ENCODE peak calls at places on chromosomes 2 and 18, in four cellular contexts. One of them, this sample, is unnamed.

GRCh38 chr2:8511868-8512612 is 169.8 kb upstream of the ID2 start:
- DNase-seq in HCT116: no peak
- DNase-seq in neuronal stem cell: no peak
- DNase-seq in IMR-90: peak; percentile 64
- DNase-seq in this sample: no peak

GRCh38 chr2:43184339-43184895 is 42.0 kb downstream of the ZFP36L2 start:
- DNase-seq in HCT116: peak; percentile 93
- DNase-seq in neuronal stem cell: no peak
- DNase-seq in IMR-90: peak; percentile 78
- DNase-seq in this sample: no peak

GRCh38 chr2:239548491-239548890 is 147.7 kb upstream of the HDAC4 start:
- DNase-seq in HCT116: no peak
- DNase-seq in neuronal stem cell: no peak
- DNase-seq in IMR-90: no peak
- DNase-seq in this sample: no peak

GRCh38 chr18:25047983-25048382 is 304.0 kb downstream of the ZNF521 start:
- DNase-seq in HCT116: no peak
- DNase-seq in neuronal stem cell: no peak
- DNase-seq in IMR-90: no peak
- DNase-seq in this sample: no peak

GRCh38 chr2:241615522-241616052 is 21.4 kb downstream of the THAP4 start:
- DNase-seq in HCT116: no peak
- DNase-seq in neuronal stem cell: no peak
- DNase-seq in IMR-90: no peak
- DNase-seq in this sample: no peak

GRCh38 chr2:44389895-44390294 is 28.1 kb downstream of the CAMKMT start:
- DNase-seq in HCT116: no peak
- DNase-seq in neuronal stem cell: no peak
- DNase-seq in IMR-90: no peak
- DNase-seq in this sample: no peak

GRCh38 chr2:80365762-80366161 is 61.2 kb upstream of the LRRTM1 start:
- DNase-seq in HCT116: no peak
- DNase-seq in neuronal stem cell: peak; percentile 18
- DNase-seq in IMR-90: no peak
- DNase-seq in this sample: peak; percentile 73

GRCh38 chr2:25714740-25715139 is 41.4 kb upstream of the DTNB start:
- DNase-seq in HCT116: no peak
- DNase-seq in neuronal stem cell: no peak
- DNase-seq in IMR-90: peak; percentile 16
- DNase-seq in this sample: no peak

GRCh38 chr18:33656889-33657288 is 78.9 kb downstream of the ASXL3 start:
- DNase-seq in HCT116: no peak
- DNase-seq in neuronal stem cell: no peak
- DNase-seq in IMR-90: no peak
- DNase-seq in this sample: no peak

GRCh38 chr2:83516503-83516902 is 942.6 kb downstream of the SUCLG1 start:
- DNase-seq in HCT116: no peak
- DNase-seq in neuronal stem cell: no peak
- DNase-seq in IMR-90: no peak
- DNase-seq in this sample: no peak

GRCh38 chr2:108199726-108200125 is 40.0 kb upstream of the SULT1C3 start:
- DNase-seq in HCT116: no peak
- DNase-seq in neuronal stem cell: no peak
- DNase-seq in IMR-90: peak; percentile 28
- DNase-seq in this sample: no peak

GRCh38 chr2:120245520-120245835 is 7.2 kb upstream of the RALB start:
- DNase-seq in HCT116: no peak
- DNase-seq in neuronal stem cell: no peak
- DNase-seq in IMR-90: no peak
- DNase-seq in this sample: no peak

GRCh38 chr18:40673150-40673549 is 1281.9 kb upstream of the PIK3C3 start:
- DNase-seq in HCT116: no peak
- DNase-seq in neuronal stem cell: no peak
- DNase-seq in IMR-90: no peak
- DNase-seq in this sample: no peak

GRCh38 chr2:138180691-138181386 is 216.6 kb downstream of the HNMT start:
- DNase-seq in HCT116: no peak
- DNase-seq in neuronal stem cell: no peak
- DNase-seq in IMR-90: no peak
- DNase-seq in this sample: peak; percentile 29

GRCh38 chr2:278312-278932 is 9.5 kb downstream of the ALKAL2 start:
- DNase-seq in HCT116: no peak
- DNase-seq in neuronal stem cell: no peak
- DNase-seq in IMR-90: no peak
- DNase-seq in this sample: no peak

GRCh38 chr18:8726281-8726680 is 20.9 kb downstream of the MTCL1 start:
- DNase-seq in HCT116: no peak
- DNase-seq in neuronal stem cell: no peak
- DNase-seq in IMR-90: no peak
- DNase-seq in this sample: no peak

GRCh38 chr2:202680512-202680911 is 45.7 kb downstream of the FAM117B start:
- DNase-seq in HCT116: no peak
- DNase-seq in neuronal stem cell: no peak
- DNase-seq in IMR-90: no peak
- DNase-seq in this sample: no peak

GRCh38 chr2:191739194-191739593 is 61.3 kb downstream of the NABP1 start:
- DNase-seq in HCT116: no peak
- DNase-seq in neuronal stem cell: no peak
- DNase-seq in IMR-90: no peak
- DNase-seq in this sample: no peak

GRCh38 chr2:182548031-182548950 is 121.5 kb upstream of the PDE1A start:
- DNase-seq in HCT116: no peak
- DNase-seq in neuronal stem cell: no peak
- DNase-seq in IMR-90: peak; percentile 23
- DNase-seq in this sample: no peak

GRCh38 chr2:71226391-71226964 is 425 bp downstream of the PAIP2B start:
- DNase-seq in HCT116: no peak
- DNase-seq in neuronal stem cell: peak; percentile 48
- DNase-seq in IMR-90: no peak
- DNase-seq in this sample: peak; percentile 80

GRCh38 chr2:25251032-25251460 is 82.7 kb upstream of the POMC start:
- DNase-seq in HCT116: no peak
- DNase-seq in neuronal stem cell: peak; percentile 49
- DNase-seq in IMR-90: no peak
- DNase-seq in this sample: peak; percentile 65

GRCh38 chr18:63336366-63337099 is 17.0 kb upstream of the BCL2 start:
- DNase-seq in HCT116: peak; percentile 57
- DNase-seq in neuronal stem cell: no peak
- DNase-seq in IMR-90: peak; percentile 96
- DNase-seq in this sample: no peak

GRCh38 chr18:12307251-12307736 is 747 bp upstream of the TUBB6 start:
- DNase-seq in HCT116: no peak
- DNase-seq in neuronal stem cell: peak; percentile 53
- DNase-seq in IMR-90: peak; percentile 76
- DNase-seq in this sample: peak; percentile 77

GRCh38 chr18:31041346-31042067 is 1.0 kb downstream of the DSC3 start:
- DNase-seq in HCT116: no peak
- DNase-seq in neuronal stem cell: peak; percentile 27
- DNase-seq in IMR-90: no peak
- DNase-seq in this sample: peak; percentile 64

GRCh38 chr2:80651435-80651834 is 346.9 kb upstream of the LRRTM1 start:
- DNase-seq in HCT116: no peak
- DNase-seq in neuronal stem cell: no peak
- DNase-seq in IMR-90: no peak
- DNase-seq in this sample: no peak

GRCh38 chr18:51751901-51752300 is 554.4 kb upstream of the MEX3C start:
- DNase-seq in HCT116: no peak
- DNase-seq in neuronal stem cell: no peak
- DNase-seq in IMR-90: no peak
- DNase-seq in this sample: no peak

GRCh38 chr2:8238521-8239230 is 443.2 kb upstream of the ID2 start:
- DNase-seq in HCT116: no peak
- DNase-seq in neuronal stem cell: no peak
- DNase-seq in IMR-90: no peak
- DNase-seq in this sample: no peak

GRCh38 chr2:240060977-240061591 is 7.8 kb upstream of the OR6B3 start:
- DNase-seq in HCT116: peak; percentile 54
- DNase-seq in neuronal stem cell: peak; percentile 31
- DNase-seq in IMR-90: peak; percentile 57
- DNase-seq in this sample: peak; percentile 65

GRCh38 chr2:179677148-179677688 is 184.2 kb downstream of the ZNF385B start:
- DNase-seq in HCT116: no peak
- DNase-seq in neuronal stem cell: no peak
- DNase-seq in IMR-90: peak; percentile 35
- DNase-seq in this sample: no peak

GRCh38 chr2:58033530-58033929 is 13.1 kb upstream of the VRK2 start:
- DNase-seq in HCT116: no peak
- DNase-seq in neuronal stem cell: no peak
- DNase-seq in IMR-90: no peak
- DNase-seq in this sample: no peak

GRCh38 chr2:127448526-127448925 is 30.3 kb downstream of the PROC start:
- DNase-seq in HCT116: no peak
- DNase-seq in neuronal stem cell: no peak
- DNase-seq in IMR-90: peak; percentile 69
- DNase-seq in this sample: no peak

GRCh38 chr2:192437653-192438052 is 242.9 kb upstream of the TMEFF2 start:
- DNase-seq in HCT116: no peak
- DNase-seq in neuronal stem cell: no peak
- DNase-seq in IMR-90: no peak
- DNase-seq in this sample: no peak

GRCh38 chr18:4870177-4870773 is 326.8 kb downstream of the AKAIN1 start:
- DNase-seq in HCT116: no peak
- DNase-seq in neuronal stem cell: no peak
- DNase-seq in IMR-90: no peak
- DNase-seq in this sample: no peak

GRCh38 chr2:190079160-190079559 is 16.6 kb upstream of the MSTN start:
- DNase-seq in HCT116: no peak
- DNase-seq in neuronal stem cell: no peak
- DNase-seq in IMR-90: no peak
- DNase-seq in this sample: no peak

GRCh38 chr2:25340340-25340886 is 1.3 kb downstream of the DNMT3A start:
- DNase-seq in HCT116: no peak
- DNase-seq in neuronal stem cell: no peak
- DNase-seq in IMR-90: no peak
- DNase-seq in this sample: peak; percentile 31

GRCh38 chr2:160007111-160007510 is 55.3 kb downstream of the PLA2R1 start:
- DNase-seq in HCT116: no peak
- DNase-seq in neuronal stem cell: no peak
- DNase-seq in IMR-90: no peak
- DNase-seq in this sample: no peak

GRCh38 chr18:44592639-44593038 is 88.0 kb upstream of the SETBP1 start:
- DNase-seq in HCT116: no peak
- DNase-seq in neuronal stem cell: no peak
- DNase-seq in IMR-90: peak; percentile 70
- DNase-seq in this sample: no peak

GRCh38 chr18:24915547-24915946 is 436.4 kb downstream of the ZNF521 start:
- DNase-seq in HCT116: no peak
- DNase-seq in neuronal stem cell: no peak
- DNase-seq in IMR-90: peak; percentile 75
- DNase-seq in this sample: no peak

GRCh38 chr2:68428746-68429145 is 38.3 kb downstream of the FBXO48 start:
- DNase-seq in HCT116: no peak
- DNase-seq in neuronal stem cell: no peak
- DNase-seq in IMR-90: no peak
- DNase-seq in this sample: no peak
- H3K27ac ChIP-seq in HCT116: no peak overlapping the region
- H3K27ac ChIP-seq in neuronal stem cell: no peak overlapping the region
- H3K27ac ChIP-seq in IMR-90: no peak overlapping the region
- H3K27ac ChIP-seq in this sample: no peak overlapping the region

GRCh38 chr18:59067873-59068272 is 71.8 kb upstream of the SEC11C start:
- DNase-seq in HCT116: no peak
- DNase-seq in neuronal stem cell: no peak
- DNase-seq in IMR-90: peak; percentile 18
- DNase-seq in this sample: peak; percentile 30
- H3K9ac ChIP-seq in HCT116: no peak overlapping the region
- H3K9ac ChIP-seq in neuronal stem cell: no peak overlapping the region
- H3K9ac ChIP-seq in IMR-90: no peak overlapping the region
- H3K9ac ChIP-seq in this sample: no peak overlapping the region

GRCh38 chr2:237540223-237540775 is 26.1 kb upstream of the PRLH start:
- DNase-seq in HCT116: no peak
- DNase-seq in neuronal stem cell: no peak
- DNase-seq in IMR-90: no peak
- DNase-seq in this sample: no peak
- H3K4me1 ChIP-seq in HCT116: no peaks in the 10 kb centered on the region
- H3K4me1 ChIP-seq in neuronal stem cell: peaks cover 8% of the 10 kb centered on the region
- H3K4me1 ChIP-seq in IMR-90: peaks cover 4% of the 10 kb centered on the region
- H3K4me1 ChIP-seq in this sample: peaks cover 6% of the 10 kb centered on the region

GRCh38 chr2:226581004-226581403 is 218.6 kb downstream of the IRS1 start:
- DNase-seq in HCT116: peak; percentile 38
- DNase-seq in neuronal stem cell: no peak
- DNase-seq in IMR-90: no peak
- DNase-seq in this sample: no peak
- H3K27ac ChIP-seq in HCT116: peak overlapping the region; percentile 92
- H3K27ac ChIP-seq in neuronal stem cell: no peak overlapping the region
- H3K27ac ChIP-seq in IMR-90: peak overlapping the region; percentile 11
- H3K27ac ChIP-seq in this sample: no peak overlapping the region

GRCh38 chr2:172094319-172095145 is 8.2 kb downstream of the DLX2 start:
- DNase-seq in HCT116: no peak
- DNase-seq in neuronal stem cell: peak; percentile 38
- DNase-seq in IMR-90: no peak
- DNase-seq in this sample: peak; percentile 65
- H3K9ac ChIP-seq in HCT116: peak overlapping the region; percentile 87
- H3K9ac ChIP-seq in neuronal stem cell: peak overlapping the region; percentile 65
- H3K9ac ChIP-seq in IMR-90: peak overlapping the region; percentile 40
- H3K9ac ChIP-seq in this sample: no peak overlapping the region

GRCh38 chr2:167941604-167942003 is 305.8 kb downstream of the STK39 start:
- DNase-seq in HCT116: no peak
- DNase-seq in neuronal stem cell: no peak
- DNase-seq in IMR-90: no peak
- DNase-seq in this sample: no peak
- H3K4me1 ChIP-seq in HCT116: no peaks in the 10 kb centered on the region
- H3K4me1 ChIP-seq in neuronal stem cell: peaks cover 11% of the 10 kb centered on the region
- H3K4me1 ChIP-seq in IMR-90: no peaks in the 10 kb centered on the region
- H3K4me1 ChIP-seq in this sample: peaks cover 42% of the 10 kb centered on the region

DNA sequence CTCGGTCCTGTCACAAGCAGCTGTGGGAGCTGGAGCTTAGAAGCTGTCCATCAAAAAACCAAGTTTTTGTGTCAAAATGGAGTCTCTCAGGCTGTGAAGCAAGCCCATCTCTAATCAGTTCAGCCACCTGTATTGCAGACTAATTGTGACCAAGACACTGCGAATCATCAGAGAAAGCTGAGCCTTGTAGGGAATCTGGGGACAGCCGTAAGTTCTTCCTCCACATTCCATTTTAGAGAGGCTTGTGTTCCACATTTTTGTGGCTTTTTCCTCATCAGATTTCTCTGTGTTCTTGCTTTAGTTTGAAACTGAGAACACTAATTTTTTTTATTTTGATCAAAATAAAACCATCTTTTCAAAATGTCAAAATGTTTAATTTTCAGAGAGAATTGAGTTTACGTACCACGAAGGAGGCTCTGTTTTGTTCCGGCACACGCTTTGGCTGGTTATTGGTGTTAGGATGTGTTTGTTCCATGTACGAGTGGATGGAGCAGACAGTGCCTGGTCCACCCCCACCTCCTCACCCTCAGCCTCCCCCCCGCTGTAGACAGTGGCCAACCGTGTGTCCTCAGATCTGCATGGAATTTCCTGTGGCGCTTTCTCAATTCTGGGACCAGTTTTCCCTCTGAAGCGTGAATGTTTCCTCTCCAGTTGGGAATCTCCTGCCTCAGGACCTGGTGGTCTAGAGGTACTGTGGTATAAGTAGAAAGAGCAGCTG is 140.8 kb downstream of the AGAP1 start:
- DNase-seq in HCT116: no peak
- DNase-seq in neuronal stem cell: no peak
- DNase-seq in IMR-90: peak; percentile 69
- DNase-seq in this sample: no peak
- H3K27ac ChIP-seq in HCT116: no peak overlapping the region
- H3K27ac ChIP-seq in neuronal stem cell: no peak overlapping the region
- H3K27ac ChIP-seq in IMR-90: peak overlapping the region; percentile 30
- H3K27ac ChIP-seq in this sample: no peak overlapping the region

This sample was measured in neural progenitor cell.